ENCODE peak calls at places on chromosomes 13 and 19, in eight cellular contexts. E, M, Q, F, L, N, R and B are unnamed samples.

GRCh38 chr13:44867825-44868224 is 121.4 kb downstream of the NUFIP1 start:
- DNase-seq in E (no peak), Q (no peak), N (no peak), L (no peak), R (no peak), F (no peak), M (no peak), B (no peak)

GRCh38 chr13:69565334-69565733 is 542.3 kb upstream of the ATXN8OS start:
- DNase-seq in M (no peak), R (no peak), F (peak), N (peak), Q (peak), L (peak), E (no peak), B (no peak)

GRCh38 chr13:35857769-35858168 is 273.4 kb downstream of the DCLK1 start:
- DNase-seq in F (no peak), Q (peak), N (peak), R (no peak), E (no peak), M (no peak), L (peak), B (no peak)

GRCh38 chr19:13795595-13796300 is 505 bp downstream of the ZSWIM4 start:
- DNase-seq in E (no peak), R (no peak), F (peak), L (no peak), M (no peak), Q (no peak), N (peak), B (no peak)

GRCh38 chr13:40505196-40505595 is 161.2 kb downstream of the FOXO1 start:
- DNase-seq in Q (no peak), M (no peak), N (no peak), R (no peak), E (no peak), F (no peak), L (peak), B (no peak)

GRCh38 chr19:1770866-1771576 is 17.7 kb downstream of the ONECUT3 start:
- DNase-seq in M (no peak), Q (no peak), F (no peak), N (no peak), L (no peak), E (no peak), R (no peak), B (no peak)

GRCh38 chr13:39767791-39768564 is 112.5 kb downstream of the COG6 start:
- DNase-seq in Q (no peak), N (peak), M (no peak), R (no peak), L (peak), E (no peak), F (no peak), B (no peak)

GRCh38 chr13:89227356-89227755 is 1556.2 kb downstream of the SLITRK5 start:
- DNase-seq in R (no peak), E (no peak), Q (no peak), F (no peak), L (peak), N (no peak), M (no peak), B (no peak)

GRCh38 chr19:45920458-45920857 is 5.9 kb upstream of the NANOS2 start:
- DNase-seq in M (no peak), N (no peak), L (no peak), E (no peak), R (no peak), F (no peak), Q (no peak), B (no peak)

GRCh38 chr13:73991884-73992283 is 142.3 kb downstream of the KLF12 start:
- DNase-seq in Q (no peak), N (no peak), M (no peak), R (no peak), L (no peak), E (no peak), F (no peak), B (no peak)

GRCh38 chr19:4284176-4284958 is 5.3 kb downstream of the SHD start:
- DNase-seq in E (no peak), L (no peak), R (no peak), M (no peak), F (peak), N (peak), Q (peak), B (no peak)

GRCh38 chr19:4279530-4280422 is 710 bp downstream of the SHD start:
- DNase-seq in E (no peak), R (no peak), F (no peak), N (no peak), M (no peak), Q (no peak), L (no peak), B (no peak)

GRCh38 chr19:4288091-4288777 is 9.2 kb downstream of the SHD start:
- DNase-seq in R (no peak), N (peak), E (no peak), L (no peak), M (no peak), Q (no peak), F (no peak), B (no peak)

GRCh38 chr19:4278926-4279529 is at the start of gene SHD:
- DNase-seq in L (no peak), N (peak), F (no peak), R (no peak), M (no peak), Q (no peak), E (no peak), B (no peak)

DNA sequence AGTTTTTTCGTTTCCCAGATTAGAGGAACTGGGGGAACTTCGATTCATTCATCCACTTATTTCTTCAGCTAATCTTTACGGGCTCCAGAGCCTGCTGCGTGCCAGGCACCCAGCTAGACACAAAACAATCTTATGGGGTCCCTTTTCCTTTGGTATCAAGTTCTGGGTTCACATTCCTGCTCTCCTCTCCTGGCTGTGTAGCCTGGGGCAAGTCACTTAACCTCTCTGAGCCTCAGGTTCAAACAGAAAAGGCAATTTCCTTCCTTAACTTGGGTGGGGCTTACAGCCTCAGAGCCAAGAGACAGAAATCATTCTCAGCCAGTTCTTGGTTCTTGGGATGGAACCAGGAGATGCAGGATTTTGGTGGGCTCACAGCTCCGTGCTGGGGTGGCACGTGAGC is 5.9 kb downstream of the SHD start:
- DNase-seq in L (no peak), E (no peak), Q (no peak), N (no peak), R (no peak), F (no peak), M (no peak), B (no peak)
- H3K4me3 ChIP-seq in L (no peak), E (no peak), Q (no peak), N (no peak), R (no peak), F (no peak), M (no peak), B (no peak)

GRCh38 chr13:112067121-112067741 is at the start of gene SOX1:
- DNase-seq in N (peak), L (peak), R (no peak), M (no peak), E (no peak), F (no peak), Q (no peak), B (no peak)
- H3K4me3 ChIP-seq in N (no peak), L (peak), R (no peak), M (peak), E (no peak), F (no peak), Q (no peak), B (peak)

DNA sequence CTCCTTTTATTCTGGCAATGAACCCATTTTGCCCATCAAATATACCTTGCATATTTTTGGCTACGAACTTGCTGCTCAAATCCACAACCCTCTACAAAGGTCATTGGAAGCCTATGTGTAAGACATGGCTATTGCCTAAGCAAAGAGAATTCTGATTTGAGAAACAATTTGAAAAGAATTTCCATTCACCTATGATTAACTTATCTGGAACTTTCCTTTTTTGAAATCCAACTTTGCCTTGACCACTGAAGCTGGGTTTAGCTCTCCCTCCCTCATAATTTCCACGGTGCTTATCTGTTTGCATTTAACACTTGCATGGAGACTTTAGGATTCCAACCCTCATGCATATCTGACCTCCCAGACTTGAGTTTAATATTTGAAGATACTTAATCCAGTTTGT is 1514.7 kb upstream of the SLC10A2 start:
- DNase-seq in L (no peak), M (no peak), E (no peak), R (no peak), N (no peak), Q (no peak), F (no peak), B (no peak)
- H3K4me3 ChIP-seq in L (no peak), M (no peak), E (no peak), R (no peak), N (no peak), Q (no peak), F (no peak), B (no peak)

DNA sequence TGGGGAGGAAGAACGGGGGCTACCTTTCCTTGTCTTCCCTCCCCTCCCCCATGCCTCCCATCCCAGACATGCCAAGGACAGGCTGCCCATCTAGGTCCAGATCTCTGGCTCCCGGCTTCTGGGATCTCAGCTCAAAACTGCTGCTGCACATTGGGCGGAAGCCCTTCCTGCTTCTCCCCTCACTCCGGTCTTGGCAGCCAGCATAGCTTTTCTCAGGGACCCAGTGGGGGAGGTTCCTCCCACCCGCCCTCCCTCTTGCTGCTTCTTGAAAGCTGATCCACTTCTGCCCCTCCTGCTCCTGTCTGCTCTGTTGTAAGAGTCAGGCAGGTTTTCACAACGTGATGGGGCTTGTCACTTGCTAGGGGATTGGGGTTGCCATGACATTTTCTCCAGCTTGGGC is 21.7 kb upstream of the RNF17 start:
- DNase-seq in F (no peak), N (peak), M (no peak), R (no peak), E (no peak), Q (no peak), L (peak), B (peak)
- H3K4me3 ChIP-seq in F (no peak), N (no peak), M (no peak), R (no peak), E (no peak), Q (no peak), L (no peak), B (no peak)

DNA sequence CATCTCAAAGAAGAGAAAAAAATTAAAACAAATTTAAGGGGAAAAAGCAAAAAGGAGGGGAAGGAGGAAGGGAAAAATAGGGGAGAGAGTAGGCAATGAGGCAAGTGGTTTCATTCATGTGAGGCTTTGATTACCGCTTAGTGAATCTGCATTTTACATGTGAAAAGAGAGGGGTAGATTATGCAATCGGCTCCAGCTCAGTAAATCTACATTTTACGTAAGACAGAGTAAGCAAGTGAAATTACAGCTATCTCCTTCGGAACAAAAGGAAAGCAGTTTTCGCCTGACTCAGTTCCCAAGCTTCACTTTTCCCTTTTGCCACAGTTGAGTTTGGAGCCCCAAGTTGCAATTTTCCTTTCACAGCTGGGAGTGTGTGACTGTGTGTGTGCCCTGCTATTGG is 16.0 kb upstream of the OLFM2 start:
- DNase-seq in E (no peak), Q (no peak), F (no peak), N (no peak), M (no peak), L (no peak), R (no peak), B (no peak)
- H3K4me3 ChIP-seq in E (no peak), Q (no peak), F (no peak), N (no peak), M (no peak), L (no peak), R (no peak), B (no peak)

GRCh38 chr19:56405062-56405461 is 930 bp downstream of the ZNF583 start:
- DNase-seq in F (no peak), Q (no peak), R (no peak), M (no peak), E (no peak), N (no peak), L (no peak), B (no peak)
- H3K4me3 ChIP-seq in F (peak), Q (peak), R (peak), M (peak), E (peak), N (peak), L (peak), B (peak)

DNA sequence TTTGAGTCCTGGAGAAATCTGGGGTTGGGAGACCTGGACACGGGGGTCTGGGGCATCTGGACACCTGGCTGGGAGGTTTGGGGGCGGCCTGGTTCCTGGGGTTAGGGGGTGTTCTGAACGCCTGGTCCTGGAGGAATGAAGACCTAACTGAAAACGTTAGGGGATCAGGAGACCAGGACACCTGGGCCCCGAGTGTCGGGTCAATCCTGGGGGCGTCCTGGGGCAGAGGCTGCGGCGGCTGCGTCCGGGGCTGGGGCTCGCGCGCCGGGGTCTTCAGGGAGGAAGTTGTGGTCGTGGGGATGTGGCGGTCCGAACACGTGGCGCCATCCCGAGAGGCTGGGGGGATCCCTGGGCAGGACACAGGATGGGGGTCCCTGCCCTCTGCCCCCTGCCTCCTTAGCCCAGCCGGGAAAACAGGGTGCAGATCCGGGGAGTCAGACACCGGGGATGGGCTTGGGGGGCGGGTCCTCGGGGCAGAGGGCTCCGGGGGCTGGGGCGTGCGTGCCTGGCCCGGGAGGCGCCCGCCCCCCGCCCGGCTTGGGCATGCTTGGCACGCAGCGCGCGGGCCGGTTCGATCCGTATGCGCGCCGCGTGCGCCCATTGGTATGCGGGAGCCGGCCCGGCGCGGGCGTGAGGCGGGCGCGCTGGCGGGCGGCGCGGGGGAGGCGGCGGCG is 632 bp downstream of the NPAS1 start:
- DNase-seq in R (no peak), M (no peak), Q (no peak), F (peak), N (peak), E (no peak), L (no peak), B (no peak)
- H3K4me3 ChIP-seq in R (peak), M (peak), Q (no peak), F (peak), N (no peak), E (no peak), L (no peak), B (peak)

GRCh38 chr19:6734096-6734696 is 3.2 kb downstream of the GPR108 start:
- DNase-seq in R (no peak), N (no peak), M (no peak), F (no peak), L (no peak), Q (no peak), E (no peak), B (no peak)
- H3K4me3 ChIP-seq in R (no peak), N (no peak), M (no peak), F (no peak), L (no peak), Q (no peak), E (no peak), B (no peak)

GRCh38 chr13:30584332-30584731 is 33.4 kb upstream of the USPL1 start:
- DNase-seq in F (peak), N (no peak), L (no peak), Q (no peak), R (no peak), M (no peak), E (no peak), B (no peak)

GRCh38 chr13:30577381-30577780 is 40.3 kb upstream of the USPL1 start:
- DNase-seq in Q (peak), F (peak), N (no peak), R (peak), L (peak), E (peak), M (no peak), B (peak)

GRCh38 chr13:30581582-30581981 is 36.1 kb upstream of the USPL1 start:
- DNase-seq in N (peak), F (peak), Q (no peak), E (no peak), R (no peak), M (no peak), L (no peak), B (no peak)

GRCh38 chr13:30576528-30576927 is 41.2 kb upstream of the USPL1 start:
- DNase-seq in M (no peak), Q (peak), E (peak), F (no peak), L (peak), N (no peak), R (no peak), B (peak)

GRCh38 chr13:30580852-30581502 is 36.7 kb upstream of the USPL1 start:
- DNase-seq in F (peak), E (no peak), Q (no peak), L (no peak), N (no peak), M (no peak), R (no peak), B (no peak)
- H3K4me3 ChIP-seq in F (no peak), E (no peak), Q (no peak), L (no peak), N (no peak), M (no peak), R (no peak), B (no peak)

DNA sequence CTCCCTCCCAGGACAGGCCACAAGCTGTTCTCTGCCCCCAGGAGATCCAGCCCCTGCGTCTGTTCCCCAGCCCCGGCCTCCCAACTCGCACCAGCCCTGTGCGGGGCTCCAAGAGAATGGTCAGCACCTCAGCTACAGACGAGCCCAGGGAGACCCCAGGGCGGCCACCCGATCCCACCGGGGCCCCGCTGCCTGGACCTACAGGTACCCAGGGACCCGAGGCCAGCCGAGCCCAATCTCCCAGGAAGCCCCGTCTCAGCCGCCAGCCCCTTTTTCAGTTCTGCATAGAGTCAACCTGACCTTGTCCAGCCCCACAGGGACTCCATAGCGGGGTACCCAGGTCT is 5.9 kb downstream of the PNPLA6 start:
- DNase-seq in M (no peak), L (no peak), R (no peak), N (no peak), F (no peak), Q (no peak), E (no peak), B (no peak)
- H3K4me3 ChIP-seq in M (no peak), L (no peak), R (no peak), N (no peak), F (no peak), Q (no peak), E (no peak), B (no peak)